ENCODE peak calls at places on chromosome 7, in four cellular contexts. R is fibroblast of the aortic adventitia, G is choroid plexus epithelial cell, D is HL-60. F is an unnamed sample.
A peak's percentile ranks its signal among the peaks of the same experiment; 100 is the strongest.

GRCh38 chr7:106064836-106065559 is 47.1 kb downstream of the SYPL1 start:
- DNase-seq in D (no peak), G (peak; percentile 82), R (peak; percentile 96), F (peak; percentile 97)

GRCh38 chr7:94355389-94355788 is 39.3 kb upstream of the COL1A2 start:
- DNase-seq in D (no peak), R (peak; percentile 65), G (peak; percentile 35), F (peak; percentile 57)

GRCh38 chr7:17147409-17147808 is 151.0 kb upstream of the AHR start:
- DNase-seq in G (no peak), D (no peak), R (no peak), F (no peak)

GRCh38 chr7:121766676-121767075 is 106.3 kb upstream of the PTPRZ1 start:
- DNase-seq in D (no peak), R (no peak), G (no peak), F (no peak)

GRCh38 chr7:157693071-157693520 is 356.3 kb downstream of the DNAJB6 start:
- DNase-seq in G (no peak), D (no peak), R (no peak), F (no peak)

GRCh38 chr7:149725916-149726315 is 47.5 kb downstream of the ZNF467 start:
- DNase-seq in D (no peak), R (no peak), G (no peak), F (no peak)

GRCh38 chr7:81447351-81447952 is 322.4 kb downstream of the HGF start:
- DNase-seq in G (peak; percentile 89), R (peak; percentile 83), D (peak; percentile 6), F (peak; percentile 83)

GRCh38 chr7:100655908-100656674 is at the start of gene ACTL6B:
- DNase-seq in G (peak; percentile 39), R (no peak), D (no peak), F (peak; percentile 41)

GRCh38 chr7:16564909-16565426 is 38.3 kb downstream of the LRRC72 start:
- DNase-seq in R (peak; percentile 72), D (no peak), G (peak; percentile 76), F (peak; percentile 67)

GRCh38 chr7:142685877-142686508 is 63.3 kb upstream of the PRSS1 start:
- DNase-seq in R (no peak), G (no peak), D (no peak), F (no peak)

GRCh38 chr7:86926732-86927131 is 132.7 kb downstream of the ELAPOR2 start:
- DNase-seq in D (peak; percentile 16), R (peak; percentile 84), G (peak; percentile 69), F (peak; percentile 78)

GRCh38 chr7:5197811-5198210 is 7.8 kb downstream of the WIPI2 start:
- DNase-seq in R (no peak), D (no peak), G (no peak), F (no peak)

GRCh38 chr7:112982441-112983063 is 104.1 kb downstream of the GPR85 start:
- DNase-seq in D (no peak), G (no peak), R (no peak), F (no peak)

DNA sequence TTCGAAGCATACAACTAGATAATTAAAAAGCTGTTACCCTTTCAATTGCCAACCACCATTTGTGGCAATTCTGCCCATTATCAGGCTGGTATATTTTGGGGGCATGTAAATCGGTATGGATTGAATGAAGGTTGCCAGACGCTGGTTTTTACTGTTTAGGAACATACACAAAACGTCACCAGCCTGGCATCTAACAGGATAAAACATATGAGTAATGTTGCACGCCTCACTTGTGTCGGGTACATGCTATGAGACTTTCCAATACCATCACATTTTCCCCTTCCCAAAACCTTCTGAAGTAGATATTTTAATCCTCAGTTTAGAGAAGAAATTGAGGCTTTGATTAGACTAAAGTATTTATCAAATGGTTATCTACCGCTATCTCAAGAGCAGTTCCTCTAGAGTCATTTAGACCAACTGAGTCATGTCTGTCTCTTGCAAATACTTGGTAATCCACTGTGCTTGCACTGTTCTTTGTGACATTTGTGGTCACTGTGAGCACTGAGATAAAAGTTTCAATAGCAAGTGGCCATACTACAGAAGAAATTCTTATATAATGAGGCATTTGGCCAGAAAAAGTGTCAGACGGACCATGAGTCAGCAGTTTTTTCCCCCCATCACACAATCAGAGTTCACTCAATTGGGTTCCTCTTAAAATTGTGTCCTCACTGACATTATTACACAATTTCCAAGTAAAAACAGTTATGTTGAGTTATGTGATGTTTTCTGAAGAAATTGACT is 498.7 kb downstream of the NXPH1 start:
- DNase-seq in D (no peak), R (no peak), G (peak; percentile 1), F (no peak)
- TF ChIP-seq CTCF in D (no peak), R (no peak), G (no peak), F (no peak)

DNA sequence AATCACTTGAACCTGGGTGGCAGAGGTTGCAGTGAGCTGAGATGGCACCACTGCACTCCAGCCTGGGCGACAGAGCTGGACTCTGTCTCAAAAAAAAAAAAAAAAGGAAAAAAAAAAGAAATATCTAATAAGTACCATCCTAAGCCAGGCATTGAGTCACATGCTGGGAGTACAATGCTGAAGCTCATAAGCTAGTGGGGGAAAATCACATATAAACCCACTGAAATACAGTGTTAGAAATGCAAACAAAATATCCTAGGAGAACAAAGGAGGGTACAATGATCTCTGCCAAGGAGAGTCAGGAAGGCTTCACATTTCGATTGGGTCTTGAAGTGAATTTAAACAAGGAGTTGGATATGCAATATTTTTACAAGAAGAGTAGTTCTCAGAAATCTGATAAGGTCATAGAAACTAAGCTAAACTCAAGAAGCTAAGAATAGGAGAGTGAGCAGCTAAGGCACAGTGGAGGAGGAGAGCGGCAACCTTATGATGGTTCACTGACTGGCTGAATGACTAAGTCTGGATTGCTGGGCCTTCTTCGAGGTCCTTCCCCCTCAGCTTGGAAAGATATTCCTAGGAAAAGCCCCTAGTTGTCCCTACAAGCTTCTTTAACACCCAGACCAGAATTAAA is 115.5 kb downstream of the PHTF2 start:
- DNase-seq in G (peak; percentile 49), R (peak; percentile 74), D (no peak), F (no peak)
- H3K4me3 ChIP-seq in G (no peak overlapping the region), R (no peak overlapping the region), D (no peak overlapping the region), F (no peak overlapping the region)

GRCh38 chr7:143901360-143901709 is 641 bp downstream of the TCAF1 start:
- DNase-seq in D (no peak), R (peak; percentile 66), G (peak; percentile 72), F (peak; percentile 70)
- TF ChIP-seq CTCF in D (no peak), R (no peak), G (no peak), F (no peak)

DNA sequence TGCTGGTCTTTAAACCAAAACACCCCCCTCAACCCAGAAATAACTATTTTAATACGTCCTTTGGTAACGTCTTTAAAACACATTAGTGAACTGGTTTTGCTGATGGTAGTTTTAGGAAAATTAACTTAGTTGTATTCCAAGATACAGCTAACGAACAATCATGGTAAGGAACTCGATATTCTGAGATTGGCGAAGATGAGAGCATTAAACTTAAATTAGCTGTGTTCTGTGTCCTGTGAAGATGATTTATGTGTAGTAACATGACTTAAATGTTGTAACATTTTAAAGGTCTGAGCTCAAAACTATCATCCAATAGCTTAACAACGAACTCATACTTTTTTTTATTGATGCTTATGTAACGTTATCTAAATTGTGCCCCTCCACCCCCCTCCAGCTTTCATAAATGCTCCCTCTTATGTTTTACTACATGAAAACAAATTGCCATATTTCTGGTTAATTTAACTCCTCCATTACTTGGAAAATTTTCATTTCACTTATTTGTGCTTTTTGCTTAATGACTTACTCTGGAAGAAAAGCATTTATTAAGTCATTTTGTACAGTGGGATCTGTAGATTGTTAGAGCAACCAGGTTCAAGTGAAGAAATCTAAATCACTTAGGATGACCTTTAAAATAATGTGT is 1.7 kb downstream of the SDK1 start:
- DNase-seq in G (no peak), D (no peak), R (no peak), F (no peak)
- H3K4me3 ChIP-seq in G (no peak overlapping the region), D (no peak overlapping the region), R (no peak overlapping the region), F (no peak overlapping the region)

F was measured in cardiac fibroblast.